ENCODE peak calls at places on chromosomes 4 and X, in five cellular contexts. J is ascending aorta, S is colonic mucosa, N is mesenchymal stem cell, F is tibial artery. T is an unnamed sample. For H3K4me1 and H3K9me3, the result is how much of the 10 kb centered on the place peaks cover.

GRCh38 chr4:40322853-40323252 is 12.3 kb upstream of the CHRNA9 start:
- DNase-seq in J (no peak), N (peak), F (no peak), S (no peak), T (peak)

GRCh38 chr4:137310156-137310555 is 222.1 kb downstream of the PCDH18 start:
- DNase-seq in J (no peak), N (no peak), F (no peak), S (no peak), T (no peak)

GRCh38 chrX:77979870-77980269 is 10.4 kb upstream of the PGAM4 start:
- DNase-seq in J (no peak), S (no peak), N (no peak), F (no peak), T (no peak)

GRCh38 chrX:57083143-57083542 is 38.2 kb downstream of the SPIN2B start:
- DNase-seq in S (no peak), J (no peak), F (no peak), N (no peak), T (no peak)

GRCh38 chrX:111254896-111255693 is 15.2 kb downstream of the CAPN6 start:
- DNase-seq in J (no peak), N (no peak), S (no peak), F (no peak), T (no peak)

GRCh38 chrX:10156199-10157031 is at the start of gene CLCN4:
- DNase-seq in N (peak), S (peak), F (peak), J (peak), T (peak)

GRCh38 chr4:25908491-25908901 is 5.5 kb upstream of the SMIM20 start:
- DNase-seq in N (peak), J (no peak), S (no peak), F (no peak), T (no peak)

GRCh38 chrX:129701624-129702069 is 37.1 kb upstream of the XPNPEP2 start:
- DNase-seq in J (peak), N (no peak), S (peak), F (peak), T (no peak)

GRCh38 chr4:156098846-156099245 is 145.2 kb upstream of the CTSO start:
- DNase-seq in N (no peak), F (no peak), S (no peak), J (no peak), T (no peak)

GRCh38 chr4:63296773-63297172 is 1112.5 kb downstream of the TECRL start:
- DNase-seq in S (no peak), J (no peak), F (no peak), N (no peak), T (peak)

GRCh38 chr4:182380701-182381295 is 137.6 kb downstream of the TENM3 start:
- DNase-seq in F (no peak), S (no peak), N (no peak), J (no peak), T (no peak)

GRCh38 chr4:151692443-151692782 is 68.4 kb downstream of the GATB start:
- DNase-seq in J (no peak), S (no peak), N (no peak), F (no peak), T (no peak)

GRCh38 chr4:151690884-151691283 is 69.9 kb downstream of the GATB start:
- DNase-seq in F (no peak), N (peak), J (no peak), S (no peak), T (no peak)

GRCh38 chr4:151692821-151693504 is 67.8 kb downstream of the GATB start:
- DNase-seq in N (no peak), S (no peak), J (no peak), F (no peak), T (no peak)

GRCh38 chr4:151690164-151690856 is 70.5 kb downstream of the GATB start:
- DNase-seq in J (no peak), F (no peak), N (peak), S (no peak), T (no peak)

DNA sequence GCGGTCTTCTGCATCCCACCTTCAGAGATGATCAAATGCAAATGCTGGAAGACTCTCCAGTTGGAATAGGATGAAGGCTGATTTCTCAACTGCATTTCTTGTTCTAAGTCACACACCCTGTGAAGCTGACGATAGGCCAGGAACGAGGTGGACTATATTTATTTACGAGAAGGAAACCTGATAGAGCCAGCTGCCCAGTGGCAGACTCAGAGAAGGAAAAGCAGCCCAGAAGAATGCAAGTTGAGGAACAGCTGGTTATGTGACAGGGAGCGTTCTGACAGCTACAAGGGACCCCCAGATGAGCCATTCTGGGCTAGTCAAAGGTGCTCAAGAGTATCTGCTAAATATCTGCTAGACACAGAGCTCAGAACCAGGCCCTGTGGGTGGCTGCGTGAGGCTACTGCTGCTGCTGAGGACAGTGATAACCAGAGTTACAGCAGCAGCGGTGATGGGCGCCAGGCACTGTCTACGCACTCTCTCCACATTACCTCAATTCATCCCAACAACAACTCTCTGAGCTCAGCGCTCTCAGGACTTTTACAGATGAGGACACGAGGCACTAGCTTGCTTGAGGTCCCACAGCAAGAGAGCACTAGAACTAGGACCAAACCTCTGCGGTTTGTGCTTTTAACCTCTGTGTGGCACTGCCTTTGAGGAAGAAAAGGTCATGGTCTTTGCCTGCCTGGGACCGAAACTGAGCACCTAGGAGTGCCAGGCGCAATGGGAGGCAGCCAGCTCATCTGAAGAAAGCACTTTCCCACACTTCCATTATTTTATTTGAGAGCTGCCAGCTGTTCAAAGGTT is 69.0 kb downstream of the GATB start:
- DNase-seq in J (no peak), S (no peak), N (no peak), F (no peak), T (no peak)
- H3K4me1 ChIP-seq in J (under half), S (under half), N (under half), F (under half), T (under half)

GRCh38 chr4:30350288-30350687 is 369.9 kb upstream of the PCDH7 start:
- DNase-seq in S (no peak), N (no peak), F (no peak), J (no peak), T (no peak)
- H3K9me3 ChIP-seq in S (under half), N (under half), F (under half), J (under half), T (under half)

GRCh38 chr4:85477538-85477937 is 2.6 kb downstream of the ARHGAP24 start:
- DNase-seq in S (no peak), J (no peak), F (no peak), N (peak), T (no peak)

GRCh38 chr4:85474818-85475630 is at the start of gene ARHGAP24:
- DNase-seq in F (peak), J (peak), N (peak), S (peak), T (peak)

GRCh38 chr4:85475631-85476233 is 782 bp downstream of the ARHGAP24 start:
- DNase-seq in N (peak), F (no peak), J (no peak), S (peak), T (no peak)

GRCh38 chr4:85482000-85482738 is 7.2 kb downstream of the ARHGAP24 start:
- DNase-seq in F (no peak), J (no peak), S (no peak), N (no peak), T (no peak)

GRCh38 chr4:85478576-85478975 is 3.6 kb downstream of the ARHGAP24 start:
- DNase-seq in N (peak), F (no peak), S (no peak), J (no peak), T (no peak)
- H3K4me3 ChIP-seq in N (peak), F (no peak), S (no peak), J (no peak), T (no peak)

GRCh38 chrX:152897216-152898144 is at the start of gene ZNF185:
- DNase-seq in J (no peak), N (no peak), F (no peak), S (peak), T (peak)
- H3K4me1 ChIP-seq in J (under half), N (under half), F (under half), S (under half), T (under half)

GRCh38 chr4:30671926-30672325 is 48.2 kb upstream of the PCDH7 start:
- DNase-seq in F (no peak), S (no peak), J (no peak), N (no peak), T (no peak)
- H3K9me3 ChIP-seq in F (under half), S (under half), J (under half), N (under half), T (under half)

DNA sequence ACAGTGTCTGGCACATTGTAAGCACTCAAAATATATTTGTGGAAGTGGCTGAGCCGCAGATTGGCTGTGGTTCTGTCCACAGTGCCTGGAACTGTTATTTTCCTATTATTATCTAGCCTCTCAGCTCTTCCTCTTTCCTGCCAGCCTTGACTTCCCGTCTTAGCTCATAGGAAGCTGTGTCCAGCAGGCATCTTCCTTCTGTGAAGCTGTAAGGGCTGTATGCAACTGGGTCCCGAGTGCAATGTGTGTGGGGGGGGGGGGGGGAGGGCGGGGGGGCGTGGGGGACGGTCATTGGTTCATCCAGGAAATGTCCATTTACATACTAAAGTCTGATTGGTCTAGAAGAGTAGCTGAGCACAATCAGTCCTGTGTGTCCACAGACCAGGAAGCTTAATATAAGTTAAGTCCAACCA is 210.7 kb downstream of the PDGFRA start:
- DNase-seq in S (peak), F (peak), N (peak), J (peak), T (peak)
- H3K4me3 ChIP-seq in S (no peak), F (no peak), N (peak), J (peak), T (no peak)

GRCh38 chr4:36323801-36324419 is 42.5 kb downstream of the DTHD1 start:
- DNase-seq in J (no peak), S (no peak), N (no peak), F (no peak), T (no peak)
- H3K4me1 ChIP-seq in J (under half), S (under half), N (under half), F (under half), T (under half)

GRCh38 chr4:126821152-126821551 is 811.6 kb upstream of the INTU start:
- DNase-seq in N (no peak), S (no peak), F (no peak), J (no peak), T (no peak)
- H3K9me3 ChIP-seq in N (under half), S (under half), F (under half), J (under half), T (under half)